ENCODE peak calls at places on chromosome X, in five cellular contexts. Q is neural progenitor cell, X is NB4, P is fibroblast of lung, T is IMR-90. E is an unnamed sample.

GRCh38 chrX:16466640-16467432 is 183.1 kb upstream of the S100G start:
- DNase-seq in X (no peak), T (peak; percentile 68), Q (no peak), P (peak; percentile 62), E (peak; percentile 27)

GRCh38 chrX:130110379-130111219 is at the start of gene ELF4:
- DNase-seq in X (peak; percentile 85), T (peak; percentile 37), P (peak; percentile 50), Q (peak; percentile 42), E (peak; percentile 43)

GRCh38 chrX:40102393-40103381 is 4.9 kb upstream of the BCOR start:
- DNase-seq in T (no peak), Q (peak; percentile 65), X (no peak), P (no peak), E (no peak)

GRCh38 chrX:153057281-153057680 is 1.0 kb downstream of the PNMA3 start:
- DNase-seq in X (no peak), P (no peak), Q (no peak), T (no peak), E (no peak)

GRCh38 chrX:43176686-43177085 is 398.7 kb upstream of the PPP1R2C start:
- DNase-seq in P (no peak), Q (no peak), X (no peak), T (no peak), E (no peak)

GRCh38 chrX:41588271-41588670 is 100.5 kb upstream of the GPR34 start:
- DNase-seq in P (no peak), X (no peak), Q (no peak), T (no peak), E (no peak)

GRCh38 chrX:41002021-41002420 is 83.2 kb upstream of the USP9X start:
- DNase-seq in P (no peak), Q (no peak), X (no peak), T (no peak), E (no peak)

GRCh38 chrX:21738145-21738949 is 19.6 kb downstream of the SMPX start:
- DNase-seq in T (no peak), P (peak; percentile 31), X (no peak), Q (peak; percentile 73), E (peak; percentile 28)

GRCh38 chrX:140431521-140431920 is 73.3 kb downstream of the SOX3 start:
- DNase-seq in X (no peak), T (peak; percentile 1), P (peak; percentile 74), Q (no peak), E (peak; percentile 61)

GRCh38 chrX:35380808-35381700 is 417.1 kb upstream of the MAGEB16 start:
- DNase-seq in X (peak; percentile 22), P (peak; percentile 1), T (peak; percentile 20), Q (peak; percentile 36), E (peak; percentile 3)

GRCh38 chrX:23756165-23756564 is 13.1 kb upstream of the ACOT9 start:
- DNase-seq in T (peak; percentile 41), X (peak; percentile 80), P (peak; percentile 30), Q (peak; percentile 89), E (peak; percentile 54)

GRCh38 chrX:141701081-141701480 is 2.5 kb upstream of the SPANXD start:
- DNase-seq in Q (no peak), X (no peak), P (peak; percentile 64), T (no peak), E (peak; percentile 6)

GRCh38 chrX:112235547-112235946 is 153.0 kb upstream of the TRPC5 start:
- DNase-seq in P (peak; percentile 20), Q (no peak), T (peak; percentile 8), X (no peak), E (no peak)

GRCh38 chrX:110450050-110450449 is 91.4 kb downstream of the RTL9 start:
- DNase-seq in Q (peak; percentile 86), T (peak; percentile 63), P (peak; percentile 50), X (peak; percentile 64), E (peak; percentile 72)

GRCh38 chrX:135476378-135476777 is 44.1 kb upstream of the INTS6L start:
- DNase-seq in T (no peak), X (no peak), P (no peak), Q (no peak), E (no peak)

GRCh38 chrX:107673933-107674479 is 45.7 kb downstream of the PRPS1 start:
- DNase-seq in Q (peak; percentile 33), T (no peak), P (no peak), X (peak; percentile 97), E (peak; percentile 94)

GRCh38 chrX:24207826-24208225 is 58.3 kb downstream of the ZFX start:
- DNase-seq in P (peak; percentile 48), Q (no peak), T (peak; percentile 68), X (no peak), E (peak; percentile 27)

GRCh38 chrX:143854006-143854405 is 29.9 kb upstream of the UBE2NL start:
- DNase-seq in Q (no peak), X (peak; percentile 3), T (peak; percentile 11), P (peak; percentile 61), E (peak; percentile 65)

GRCh38 chrX:130024127-130024526 is 41.7 kb downstream of the BCORL1 start:
- DNase-seq in Q (peak; percentile 69), X (peak; percentile 86), P (peak; percentile 13), T (peak; percentile 17), E (peak; percentile 25)

GRCh38 chrX:130118941-130119640 is 8.8 kb upstream of the ELF4 start:
- DNase-seq in P (peak; percentile 55), X (no peak), Q (no peak), T (peak; percentile 72), E (peak; percentile 35)

GRCh38 chrX:15016051-15016450 is 142.8 kb downstream of the MOSPD2 start:
- DNase-seq in X (no peak), T (peak; percentile 4), Q (no peak), P (peak; percentile 1), E (no peak)

GRCh38 chrX:55767100-55767499 is 49.6 kb downstream of the RRAGB start:
- DNase-seq in X (no peak), T (peak; percentile 31), Q (no peak), P (peak; percentile 53), E (peak; percentile 53)

GRCh38 chrX:20354505-20354904 is 87.8 kb upstream of the RPS6KA3 start:
- DNase-seq in P (no peak), T (no peak), X (no peak), Q (no peak), E (no peak)

GRCh38 chrX:20352504-20352903 is 85.8 kb upstream of the RPS6KA3 start:
- DNase-seq in X (no peak), T (no peak), P (no peak), Q (no peak), E (no peak)

GRCh38 chrX:20355187-20355586 is 88.5 kb upstream of the RPS6KA3 start:
- DNase-seq in P (no peak), X (no peak), T (no peak), Q (no peak), E (no peak)

GRCh38 chrX:20350598-20350997 is 83.9 kb upstream of the RPS6KA3 start:
- DNase-seq in Q (no peak), P (no peak), X (no peak), T (no peak), E (no peak)

DNA sequence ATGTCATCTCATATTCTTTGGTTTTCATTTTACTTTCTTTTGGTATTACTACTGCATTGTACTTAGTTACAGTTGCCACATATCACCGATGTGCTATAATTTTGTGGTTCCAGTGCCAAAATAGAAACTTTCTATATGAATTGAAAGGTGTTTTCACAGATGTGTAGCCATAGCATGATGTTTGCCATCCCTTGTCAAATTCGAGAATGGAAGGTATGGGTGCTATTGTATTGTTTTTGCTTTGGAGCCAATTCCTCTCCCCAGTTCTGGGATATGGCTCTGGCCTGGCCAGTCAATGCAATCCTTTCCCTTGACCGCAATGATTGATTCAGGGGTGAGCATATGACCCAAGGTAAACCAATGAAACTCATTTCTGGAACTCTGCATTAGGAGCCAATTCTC is 86.2 kb upstream of the RPS6KA3 start:
- DNase-seq in T (no peak), Q (no peak), P (no peak), X (no peak), E (no peak)
- H3K4me3 ChIP-seq in T (no peak overlapping the region), Q (no peak overlapping the region), P (no peak overlapping the region), X (no peak overlapping the region), E (no peak overlapping the region)

DNA sequence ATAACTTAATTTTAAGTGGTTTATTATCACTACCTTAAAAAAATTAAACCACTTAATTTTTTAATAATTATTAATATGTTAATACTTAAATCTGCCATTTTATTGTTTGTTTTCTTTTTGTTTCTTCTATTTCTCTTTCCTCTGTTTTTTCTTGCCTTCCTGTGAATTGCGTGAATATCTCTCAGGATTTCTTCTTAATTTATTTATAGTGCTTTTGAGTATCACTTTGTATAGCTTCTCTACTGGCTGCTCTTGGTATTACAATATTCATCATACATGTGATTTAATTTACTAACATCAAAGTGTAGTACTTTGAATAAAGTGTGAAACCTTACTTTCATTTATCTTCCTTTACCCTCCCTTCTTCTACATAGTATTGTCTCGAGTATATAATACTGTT is 349.5 kb upstream of the CPXCR1 start:
- DNase-seq in P (no peak), Q (no peak), X (no peak), T (no peak), E (no peak)
- TF ChIP-seq CTCF in P (no peak), Q (peak; percentile 42), X (no peak), T (peak; percentile 1), E (no peak)

GRCh38 chrX:131289527-131289926 is 421 bp upstream of the IGSF1 start:
- DNase-seq in X (no peak), T (no peak), Q (no peak), P (no peak), E (no peak)

GRCh38 chrX:131287556-131288179 is 1.4 kb downstream of the IGSF1 start:
- DNase-seq in Q (no peak), P (no peak), X (no peak), T (no peak), E (no peak)

GRCh38 chrX:131288738-131289511 is at the start of gene IGSF1:
- DNase-seq in X (peak; percentile 2), T (no peak), Q (peak; percentile 74), P (peak; percentile 41), E (peak; percentile 38)

GRCh38 chrX:131288188-131288587 is 918 bp downstream of the IGSF1 start:
- DNase-seq in Q (no peak), T (no peak), X (no peak), P (no peak), E (no peak)
- H3K4me3 ChIP-seq in Q (peak overlapping the region; percentile 59), T (no peak overlapping the region), X (no peak overlapping the region), P (no peak overlapping the region), E (no peak overlapping the region)

DNA sequence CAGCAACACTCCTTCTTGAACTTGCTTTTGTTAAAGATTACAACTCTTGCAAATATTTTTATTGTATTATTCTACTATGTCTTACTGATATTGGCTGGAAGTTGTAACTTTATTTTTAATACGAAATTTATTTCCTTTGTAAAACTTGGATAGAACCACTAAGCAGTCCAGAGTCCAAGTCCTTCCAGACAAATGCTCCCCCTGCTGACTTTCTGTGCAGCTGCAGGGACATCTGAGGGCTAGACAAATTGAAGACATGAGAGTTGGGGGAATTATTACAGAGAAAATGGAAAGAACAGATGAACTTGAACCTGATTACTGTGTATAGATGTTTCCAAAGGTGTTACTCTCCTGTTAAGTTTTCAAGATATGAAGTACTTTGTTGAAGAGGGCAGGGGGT is 238.8 kb downstream of the GRIA3 start:
- DNase-seq in Q (peak; percentile 9), P (peak; percentile 32), T (peak; percentile 13), X (peak; percentile 9), E (peak; percentile 47)
- TF ChIP-seq CTCF in Q (peak; percentile 66), P (peak; percentile 72), T (peak; percentile 48), X (peak; percentile 58), E (peak; percentile 73)

E was measured in astrocyte of the spinal cord.